ENCODE peak calls at places on chromosomes 12 and 14, in six cellular contexts. U is H9, T is IMR-90, F is mesenchymal stem cell, B is H1, C is trophoblast cell. X is an unnamed sample.

GRCh38 chr14:75341639-75342038 is 63.0 kb downstream of the FOS start:
- DNase-seq in U (no peak), T (no peak), F (peak), B (no peak), C (peak), X (no peak)

GRCh38 chr14:35985504-35986218 is 159.5 kb downstream of the BRMS1L start:
- DNase-seq in U (no peak), T (no peak), F (peak), B (no peak), C (no peak), X (no peak)

GRCh38 chr14:90805662-90806548 is 10.3 kb downstream of the TTC7B start:
- DNase-seq in U (no peak), T (no peak), F (no peak), B (no peak), C (no peak), X (no peak)

GRCh38 chr12:58832920-58833319 is 87.4 kb downstream of the LRIG3 start:
- DNase-seq in U (no peak), T (no peak), F (no peak), B (no peak), C (no peak), X (no peak)

GRCh38 chr12:50265770-50266524 is 17.4 kb downstream of the LIMA1 start:
- DNase-seq in U (no peak), T (no peak), F (no peak), B (no peak), C (no peak), X (no peak)

GRCh38 chr12:211142-211465 is 2.9 kb downstream of the SLC6A12 start:
- DNase-seq in U (no peak), T (no peak), F (no peak), B (no peak), C (no peak), X (no peak)

GRCh38 chr12:47903151-47903611 is 1.6 kb downstream of the VDR start:
- DNase-seq in U (no peak), T (peak), F (peak), B (no peak), C (peak), X (no peak)

GRCh38 chr14:50060871-50061663 is 55.3 kb downstream of the VCPKMT start:
- DNase-seq in U (no peak), T (peak), F (peak), B (no peak), C (peak), X (no peak)

GRCh38 chr14:99938376-99938775 is 126.8 kb upstream of the EVL start:
- DNase-seq in U (no peak), T (no peak), F (no peak), B (no peak), C (no peak), X (no peak)

GRCh38 chr12:49565119-49565955 is 2.6 kb downstream of the MCRS1 start:
- DNase-seq in U (no peak), T (no peak), F (no peak), B (no peak), C (no peak), X (no peak)

GRCh38 chr12:68610435-68611093 is at the start of gene RAP1B:
- DNase-seq in U (peak), T (peak), F (peak), B (no peak), C (peak), X (peak)

GRCh38 chr12:63124778-63125177 is 26.2 kb downstream of the AVPR1A start:
- DNase-seq in U (no peak), T (no peak), F (no peak), B (no peak), C (no peak), X (no peak)

GRCh38 chr12:79127268-79127895 is 262.8 kb downstream of the SYT1 start:
- DNase-seq in U (no peak), T (peak), F (peak), B (no peak), C (peak), X (no peak)

GRCh38 chr14:71638523-71639196 is 293.6 kb upstream of the RGS6 start:
- DNase-seq in U (no peak), T (peak), F (peak), B (no peak), C (peak), X (no peak)

GRCh38 chr12:6979021-6979420 is 8.3 kb downstream of the EMG1 start:
- DNase-seq in U (no peak), T (no peak), F (no peak), B (no peak), C (no peak), X (no peak)

GRCh38 chr12:6201199-6201608 is 1.0 kb downstream of the CD9 start:
- DNase-seq in U (peak), T (no peak), F (no peak), B (no peak), C (peak), X (no peak)

GRCh38 chr12:60035835-60036234 is 440.0 kb downstream of the SLC16A7 start:
- DNase-seq in U (no peak), T (peak), F (no peak), B (no peak), C (peak), X (no peak)

GRCh38 chr12:120534703-120535655 is 823 bp downstream of the RNF10 start:
- DNase-seq in U (peak), T (peak), F (peak), B (no peak), C (peak), X (peak)

GRCh38 chr14:75697918-75698317 is 36.9 kb downstream of the TTLL5 start:
- DNase-seq in U (no peak), T (no peak), F (no peak), B (no peak), C (no peak), X (no peak)

GRCh38 chr14:23405096-23405495 is 3.0 kb downstream of the MYH6 start:
- DNase-seq in U (no peak), T (no peak), F (no peak), B (no peak), C (no peak), X (no peak)

GRCh38 chr12:94874986-94875312 is 128.5 kb downstream of the NDUFA12 start:
- DNase-seq in U (no peak), T (no peak), F (no peak), B (no peak), C (peak), X (no peak)

GRCh38 chr14:96363751-96364336 is 518 bp downstream of the GSKIP start:
- DNase-seq in U (peak), T (peak), F (peak), B (no peak), C (peak), X (no peak)

GRCh38 chr14:22877000-22877501 is 5.5 kb downstream of the LRP10 start:
- DNase-seq in U (no peak), T (no peak), F (no peak), B (no peak), C (no peak), X (no peak)

GRCh38 chr12:58916891-58917570 is 3.3 kb downstream of the LRIG3 start:
- DNase-seq in U (no peak), T (peak), F (peak), B (no peak), C (no peak), X (no peak)

GRCh38 chr14:35286707-35287106 is 5.5 kb upstream of the PSMA6 start:
- DNase-seq in U (no peak), T (no peak), F (no peak), B (no peak), C (no peak), X (no peak)

GRCh38 chr12:31257784-31258183 is 68.2 kb downstream of the SINHCAF start:
- DNase-seq in U (no peak), T (no peak), F (no peak), B (no peak), C (no peak), X (no peak)

GRCh38 chr14:63616015-63616414 is 25.7 kb downstream of the WDR89 start:
- DNase-seq in U (no peak), T (no peak), F (peak), B (no peak), C (peak), X (no peak)

GRCh38 chr12:98022961-98023360 is 492.4 kb upstream of the TMPO start:
- DNase-seq in U (no peak), T (no peak), F (no peak), B (no peak), C (no peak), X (no peak)

GRCh38 chr14:36271222-36271621 is 49.2 kb downstream of the MBIP start:
- DNase-seq in U (no peak), T (no peak), F (no peak), B (no peak), C (no peak), X (no peak)

GRCh38 chr12:78864483-78865296 is at the start of gene SYT1:
- DNase-seq in U (peak), T (peak), F (peak), B (no peak), C (no peak), X (peak)

GRCh38 chr14:52267501-52268190 is at the start of gene PTGDR:
- DNase-seq in U (peak), T (no peak), F (peak), B (no peak), C (no peak), X (peak)

GRCh38 chr12:122395319-122395718 is 27.1 kb downstream of the CLIP1 start:
- DNase-seq in U (no peak), T (peak), F (peak), B (no peak), C (peak), X (no peak)

GRCh38 chr14:105882626-105883025 is 356.2 kb downstream of the TMEM121 start:
- DNase-seq in U (no peak), T (no peak), F (no peak), B (no peak), C (no peak), X (no peak)

GRCh38 chr12:85363382-85364190 is 83.6 kb downstream of the ALX1 start:
- DNase-seq in U (no peak), T (no peak), F (no peak), B (no peak), C (no peak), X (no peak)
- H3K14ac ChIP-seq in U (no peak), T (no peak), F (no peak), B (no peak), C (no peak), X (no peak)

DNA sequence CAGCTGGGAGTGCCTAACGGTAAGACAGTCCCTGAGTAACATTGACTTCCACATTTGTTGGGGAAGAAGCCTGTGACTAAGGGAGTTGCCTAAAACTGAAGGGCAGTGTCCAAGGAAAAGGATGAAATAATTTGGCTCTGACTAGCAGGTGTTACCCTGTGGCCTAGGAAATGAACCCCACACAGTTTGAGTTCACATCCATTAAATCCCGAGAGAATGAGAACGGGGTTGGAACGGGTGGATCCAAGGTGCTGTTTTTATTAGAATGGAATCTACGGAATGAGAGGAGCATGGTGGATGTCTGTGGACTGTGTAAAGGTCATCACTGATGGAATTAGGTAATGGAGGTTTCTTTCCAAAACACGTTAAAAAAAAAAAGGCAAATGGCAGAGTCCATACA is 324.0 kb downstream of the MED13L start:
- DNase-seq in U (no peak), T (no peak), F (no peak), B (no peak), C (peak), X (no peak)
- H3K14ac ChIP-seq in U (no peak), T (no peak), F (no peak), B (no peak), C (no peak), X (no peak)

GRCh38 chr14:40760703-40761102 is 846.0 kb upstream of the LRFN5 start:
- DNase-seq in U (no peak), T (no peak), F (no peak), B (no peak), C (no peak), X (no peak)
- H3K14ac ChIP-seq in U (no peak), T (no peak), F (no peak), B (no peak), C (no peak), X (no peak)

GRCh38 chr14:67420102-67420739 is 8.3 kb upstream of the PLEK2 start:
- DNase-seq in U (peak), T (no peak), F (no peak), B (no peak), C (peak), X (no peak)
- H3K14ac ChIP-seq in U (no peak), T (no peak), F (no peak), B (no peak), C (no peak), X (no peak)

DNA sequence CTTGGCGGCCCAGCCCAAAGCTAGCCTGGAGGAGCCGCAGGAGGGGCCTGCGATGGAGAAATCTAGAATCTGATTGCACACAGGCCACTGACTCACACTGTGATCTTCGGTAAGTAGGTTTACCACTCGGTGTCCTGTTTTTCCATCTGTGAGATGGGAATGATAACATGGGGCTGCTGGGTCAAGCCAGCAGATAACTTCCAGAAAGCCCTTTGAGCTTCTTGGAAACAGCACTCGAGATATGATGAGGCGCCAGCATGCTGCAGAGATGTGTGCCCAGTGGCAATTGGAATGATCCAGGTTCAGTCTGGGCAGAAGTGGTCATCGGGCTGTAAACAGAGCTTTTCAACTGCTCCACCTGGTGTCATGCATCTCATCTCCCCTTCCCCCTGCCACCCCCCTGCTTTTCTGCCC is 771.3 kb upstream of the TBX3 start:
- DNase-seq in U (no peak), T (no peak), F (peak), B (no peak), C (peak), X (no peak)
- H3K14ac ChIP-seq in U (no peak), T (peak), F (no peak), B (no peak), C (no peak), X (no peak)

GRCh38 chr12:66055837-66056319 is 74.7 kb downstream of the LLPH start:
- DNase-seq in U (no peak), T (no peak), F (no peak), B (no peak), C (no peak), X (no peak)
- H3K14ac ChIP-seq in U (no peak), T (peak), F (no peak), B (no peak), C (no peak), X (no peak)